ENCODE peak calls at places on chromosome 20, in seven cellular contexts. B, Y, L, P, S, M and N are unnamed samples.

GRCh38 chr20:54479138-54479906 is 3.9 kb downstream of the DOK5 start:
- DNase-seq in P (no peak), L (no peak), B (peak; percentile 73), M (no peak), S (no peak), Y (no peak), N (no peak)

GRCh38 chr20:10332656-10333421 is 101.2 kb downstream of the MKKS start:
- DNase-seq in M (no peak), S (no peak), L (no peak), Y (no peak), B (no peak), P (peak; percentile 57), N (no peak)

GRCh38 chr20:13220194-13220856 is 749 bp upstream of the ISM1 start:
- DNase-seq in M (no peak), S (no peak), L (peak; percentile 89), Y (peak; percentile 87), B (peak; percentile 76), P (no peak), N (peak; percentile 80)

GRCh38 chr20:53914091-53914860 is 156.1 kb downstream of the BCAS1 start:
- DNase-seq in M (no peak), S (no peak), L (no peak), P (no peak), B (no peak), Y (no peak), N (peak; percentile 36)

GRCh38 chr20:62899633-62900051 is 26.7 kb downstream of the DIDO1 start:
- DNase-seq in P (no peak), S (no peak), Y (no peak), M (no peak), B (peak; percentile 47), L (no peak), N (no peak)

GRCh38 chr20:49597825-49598395 is 30.0 kb upstream of the PTGIS start:
- DNase-seq in Y (no peak), B (no peak), L (no peak), S (no peak), P (no peak), M (no peak), N (no peak)

GRCh38 chr20:3777726-3778629 is 3.3 kb downstream of the SPEF1 start:
- DNase-seq in B (peak; percentile 81), M (no peak), S (peak; percentile 23), Y (peak; percentile 92), L (peak; percentile 85), P (peak; percentile 58), N (no peak)

GRCh38 chr20:62734336-62734735 is 25.7 kb downstream of the NTSR1 start:
- DNase-seq in S (no peak), L (no peak), M (no peak), B (no peak), Y (no peak), P (no peak), N (no peak)

GRCh38 chr20:48285656-48286055 is 500.4 kb upstream of the SULF2 start:
- DNase-seq in Y (no peak), P (no peak), M (no peak), L (no peak), B (no peak), S (no peak), N (no peak)

GRCh38 chr20:63969851-63970713 is at the start of gene ZNF512B:
- DNase-seq in B (peak; percentile 79), S (no peak), Y (peak; percentile 92), L (peak; percentile 74), P (peak; percentile 71), M (peak; percentile 64), N (peak; percentile 76)

GRCh38 chr20:35405775-35406174 is 6.0 kb downstream of the UQCC1 start:
- DNase-seq in P (no peak), B (no peak), M (no peak), L (no peak), Y (no peak), S (no peak), N (no peak)

GRCh38 chr20:59013031-59013951 is 5.9 kb upstream of the TUBB1 start:
- DNase-seq in B (no peak), Y (no peak), L (no peak), P (no peak), S (no peak), M (no peak), N (no peak)

GRCh38 chr20:59013959-59014608 is 5.1 kb upstream of the TUBB1 start:
- DNase-seq in L (no peak), S (no peak), B (no peak), M (no peak), P (no peak), Y (no peak), N (no peak)

GRCh38 chr20:59008715-59009336 is 1.8 kb upstream of the CTSZ start:
- DNase-seq in P (peak; percentile 12), M (peak; percentile 26), B (no peak), S (no peak), L (peak; percentile 59), Y (no peak), N (no peak)

GRCh38 chr20:59010321-59010994 is 3.4 kb upstream of the CTSZ start:
- DNase-seq in S (peak; percentile 23), Y (no peak), P (no peak), L (no peak), M (peak; percentile 34), B (no peak), N (no peak)

GRCh38 chr20:59010995-59011873 is 4.2 kb upstream of the CTSZ start:
- DNase-seq in M (no peak), L (peak; percentile 68), Y (no peak), B (peak; percentile 15), P (no peak), S (peak; percentile 61), N (no peak)
- H3K27ac ChIP-seq in M (no peak overlapping the region), L (peak overlapping the region; percentile 46), Y (peak overlapping the region; percentile 67), B (no peak overlapping the region), P (no peak overlapping the region), S (no peak overlapping the region), N (peak overlapping the region; percentile 70)

GRCh38 chr20:44057698-44058675 is 129.0 kb downstream of the JPH2 start:
- DNase-seq in M (no peak), B (no peak), P (no peak), L (no peak), Y (no peak), S (no peak), N (no peak)

GRCh38 chr20:44054118-44054517 is 132.9 kb downstream of the JPH2 start:
- DNase-seq in M (no peak), B (no peak), Y (no peak), L (peak; percentile 44), S (no peak), P (no peak), N (no peak)

GRCh38 chr20:44053046-44053445 is 133.9 kb downstream of the JPH2 start:
- DNase-seq in P (no peak), L (no peak), Y (no peak), S (no peak), B (no peak), M (no peak), N (no peak)

GRCh38 chr20:44054849-44055248 is 132.1 kb downstream of the JPH2 start:
- DNase-seq in S (no peak), Y (no peak), L (no peak), B (no peak), M (no peak), P (no peak), N (no peak)

DNA sequence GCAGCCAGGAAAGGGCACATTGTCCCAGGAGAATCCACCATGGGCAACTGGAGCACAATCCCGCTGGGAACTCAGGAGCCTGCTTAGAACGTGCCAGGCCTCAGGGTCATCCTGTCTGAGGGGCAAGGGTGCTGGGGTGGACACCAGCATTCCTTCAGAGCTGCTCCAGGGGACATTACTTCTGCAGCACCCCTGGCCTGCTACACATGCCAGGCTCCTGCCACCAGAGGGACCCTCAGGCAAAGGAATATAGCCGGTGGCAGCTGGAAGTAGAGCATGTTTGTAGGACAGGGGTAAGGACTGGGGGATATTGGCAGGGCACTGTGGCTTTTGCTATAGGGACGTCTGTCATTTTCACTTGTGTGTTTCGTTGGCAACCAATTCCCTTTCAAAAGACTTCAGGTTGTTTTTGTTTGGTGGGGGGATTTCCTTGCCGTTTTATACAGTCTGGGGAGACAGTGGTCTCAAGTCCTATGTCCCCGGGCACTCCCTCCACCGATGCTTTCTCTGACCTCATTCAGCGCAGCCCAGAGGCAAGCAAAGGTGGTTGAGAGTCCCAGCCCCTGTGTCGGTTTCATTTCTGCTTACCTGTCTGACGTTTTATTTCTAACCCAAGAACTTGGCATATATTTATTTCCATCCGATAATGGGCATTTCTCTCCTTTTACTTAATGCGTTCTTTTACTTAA is 130.8 kb downstream of the JPH2 start:
- DNase-seq in L (peak; percentile 41), Y (no peak), S (no peak), P (no peak), B (peak; percentile 72), M (no peak), N (no peak)
- TF ChIP-seq CTCF in L (peak; percentile 16), Y (no peak), S (peak; percentile 50), P (no peak), B (peak; percentile 67), M (peak; percentile 40), N (no peak)

DNA sequence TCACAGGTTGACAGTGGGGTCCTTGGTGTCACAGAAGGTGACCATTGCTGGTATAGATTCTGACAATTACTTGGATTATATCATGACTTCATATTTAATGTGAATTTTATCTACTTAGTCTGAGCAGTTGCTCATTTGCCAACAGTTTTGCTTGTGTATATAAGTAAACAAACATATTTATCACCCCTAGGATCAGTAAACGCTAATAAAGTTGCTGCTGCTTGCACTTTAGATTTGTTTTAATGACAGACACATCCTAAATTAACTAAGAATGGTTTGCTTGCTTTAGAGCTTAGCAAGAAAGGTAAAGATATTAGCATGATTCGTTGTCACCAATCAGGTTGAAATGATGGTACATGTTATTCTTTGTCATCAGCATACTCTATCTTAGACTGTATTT is 782.4 kb upstream of the FLRT3 start:
- DNase-seq in M (no peak), S (no peak), B (no peak), L (no peak), Y (no peak), P (no peak), N (no peak)
- H3K27ac ChIP-seq in M (no peak overlapping the region), S (no peak overlapping the region), B (no peak overlapping the region), L (no peak overlapping the region), Y (no peak overlapping the region), P (no peak overlapping the region), N (no peak overlapping the region)

DNA sequence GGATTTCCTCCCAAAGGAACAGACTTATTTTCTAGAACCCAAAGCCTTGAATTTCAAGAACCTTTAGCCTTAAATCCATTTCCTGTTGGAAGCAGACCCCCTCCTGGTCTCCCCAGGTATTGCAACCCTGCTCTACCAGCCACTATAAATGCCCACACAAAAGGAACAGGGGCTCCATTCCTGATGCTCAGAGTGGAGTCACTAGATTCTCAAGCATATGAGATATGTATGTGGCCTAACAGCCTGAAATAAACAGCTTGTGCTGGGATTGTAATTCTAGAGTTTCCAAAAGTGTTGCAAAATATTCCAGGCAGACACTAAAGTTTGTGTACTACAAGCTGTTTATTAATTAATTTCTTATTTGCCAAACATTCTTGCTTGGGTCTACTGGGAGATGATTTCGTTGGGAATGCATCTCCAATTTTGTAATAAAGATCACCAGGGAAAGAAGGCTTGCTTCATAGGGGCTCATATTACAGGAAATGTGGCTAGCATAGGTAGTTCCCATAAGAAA is 44.8 kb downstream of the RIPOR3 start:
- DNase-seq in P (no peak), B (no peak), Y (no peak), L (no peak), S (no peak), M (no peak), N (no peak)
- TF ChIP-seq CTCF in P (no peak), B (no peak), Y (no peak), L (no peak), S (peak; percentile 41), M (peak; percentile 57), N (no peak)